ENCODE peak calls at places on chromosomes 1 and 21, in five cellular contexts. S is heart right ventricle, R is colonic mucosa, B is Panc1, Q is adrenal gland. D is an unnamed sample. For H3K4me1 and H3K27me3, the result is how much of the 10 kb centered on the place peaks cover.

GRCh38 chr1:58358311-58358710 is 188.2 kb downstream of the OMA1 start:
- DNase-seq in B (no peak), R (no peak), Q (no peak), S (no peak), D (no peak)

GRCh38 chr21:46605759-46606426 is 1.0 kb upstream of the S100B start:
- DNase-seq in B (no peak), S (peak), Q (peak), R (no peak), D (peak)

GRCh38 chr1:108716437-108717230 is 3.9 kb downstream of the FNDC7 start:
- DNase-seq in S (no peak), R (no peak), Q (no peak), B (no peak), D (no peak)

GRCh38 chr1:52913014-52913413 is 8.5 kb downstream of the ECHDC2 start:
- DNase-seq in B (no peak), R (no peak), S (no peak), Q (no peak), D (no peak)

GRCh38 chr1:230067441-230067870 is 418 bp downstream of the GALNT2 start:
- DNase-seq in R (peak), S (no peak), Q (peak), B (no peak), D (peak)

GRCh38 chr1:3065797-3066196 is 3.2 kb upstream of the PRDM16 start:
- DNase-seq in B (no peak), R (no peak), Q (peak), S (no peak), D (no peak)

GRCh38 chr1:165954940-165955339 is 127.5 kb downstream of the UCK2 start:
- DNase-seq in B (no peak), S (no peak), R (no peak), Q (no peak), D (no peak)

GRCh38 chr1:207018707-207019106 is 13.8 kb downstream of the C1orf116 start:
- DNase-seq in Q (no peak), R (no peak), B (no peak), S (no peak), D (no peak)

GRCh38 chr1:56444960-56445646 is 134.3 kb downstream of the PLPP3 start:
- DNase-seq in B (no peak), Q (no peak), S (no peak), R (no peak), D (no peak)

GRCh38 chr1:10598088-10598712 is 123.5 kb downstream of the PEX14 start:
- DNase-seq in S (no peak), R (no peak), B (no peak), Q (no peak), D (no peak)

GRCh38 chr1:157995575-157996169 is 2.2 kb downstream of the KIRREL1 start:
- DNase-seq in B (no peak), Q (no peak), R (no peak), S (no peak), D (no peak)
- TF ChIP-seq CTCF in B (peak), Q (no peak), R (no peak), S (no peak), D (no peak)

DNA sequence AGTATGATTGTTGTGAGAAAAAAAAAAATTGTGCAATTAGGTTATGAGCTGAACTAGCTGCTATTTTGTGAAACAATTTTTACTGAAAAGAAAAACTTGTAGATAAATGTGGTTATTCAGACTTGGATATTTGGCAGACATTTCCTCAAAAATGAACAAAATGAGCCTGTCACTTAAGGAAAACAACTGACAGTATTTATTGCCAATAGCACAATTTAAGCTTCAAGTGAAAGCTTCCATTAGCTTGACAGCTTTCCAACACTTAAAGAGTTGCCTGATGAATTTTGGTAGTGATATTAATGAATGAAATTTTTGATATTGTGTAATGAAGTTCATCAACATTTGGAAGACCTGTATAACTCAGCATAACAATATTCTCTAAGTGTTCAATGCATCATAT is 116.1 kb upstream of the RGS1 start:
- DNase-seq in B (no peak), S (no peak), Q (no peak), R (no peak), D (no peak)
- H3K4me1 ChIP-seq in B (under half), S (under half), Q (under half), R (under half), D (under half)

GRCh38 chr1:118982816-118983557 is 5.2 kb downstream of the TBX15 start:
- DNase-seq in Q (no peak), B (no peak), S (no peak), R (no peak), D (no peak)

GRCh38 chr1:118981436-118981835 is 6.7 kb downstream of the TBX15 start:
- DNase-seq in Q (no peak), S (no peak), R (no peak), B (no peak), D (no peak)

GRCh38 chr1:118984086-118984989 is 3.8 kb downstream of the TBX15 start:
- DNase-seq in Q (no peak), S (peak), R (no peak), B (no peak), D (no peak)

GRCh38 chr1:118983558-118984021 is 4.6 kb downstream of the TBX15 start:
- DNase-seq in R (no peak), Q (no peak), S (no peak), B (no peak), D (no peak)

DNA sequence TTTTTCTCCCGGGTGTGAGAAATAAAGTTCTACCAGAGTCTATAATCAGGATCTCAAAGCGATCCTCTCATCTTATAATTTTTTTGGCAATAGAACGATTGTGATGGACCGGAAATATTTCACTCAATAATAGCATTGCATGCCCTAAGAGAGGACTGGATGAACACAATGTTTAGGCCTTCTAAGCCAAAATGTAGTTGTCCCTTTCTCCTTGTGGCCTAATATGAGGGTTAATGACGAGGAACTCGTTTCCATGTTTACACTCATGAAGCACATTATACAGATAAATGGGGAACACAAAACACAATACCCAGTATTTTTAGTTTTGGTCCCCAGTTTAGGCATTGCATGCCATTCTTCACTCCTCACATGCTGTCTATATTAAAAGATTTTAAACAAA is 5.9 kb downstream of the TBX15 start:
- DNase-seq in S (no peak), Q (no peak), B (no peak), R (no peak), D (no peak)
- H3K27me3 ChIP-seq in S (half or more), Q (half or more), B (under half), R (half or more), D (under half)

GRCh38 chr1:8817413-8818324 is at the start of gene RERE:
- DNase-seq in Q (peak), S (peak), R (peak), B (no peak), D (peak)
- TF ChIP-seq CTCF in Q (no peak), S (peak), R (no peak), B (no peak), D (no peak)